ENCODE peak calls at places on chromosomes 5 and 9, in four cellular contexts. U is heart left ventricle, O is lung, M is epithelial cell of esophagus. F is an unnamed sample.

GRCh38 chr9:85688361-85688760 is 53.4 kb downstream of the AGTPBP1 start:
- DNase-seq in U (no peak), O (no peak), M (no peak), F (no peak)

GRCh38 chr5:14663734-14664269 is 716 bp upstream of the OTULIN start:
- DNase-seq in U (no peak), O (peak; percentile 33), M (no peak), F (peak; percentile 31)

GRCh38 chr5:124849774-124850173 is 103.3 kb upstream of the ZNF608 start:
- DNase-seq in U (no peak), O (no peak), M (no peak), F (no peak)

GRCh38 chr9:21970800-21971620 is 23.2 kb downstream of the CDKN2A start:
- DNase-seq in U (no peak), O (no peak), M (no peak), F (no peak)

GRCh38 chr9:77588319-77588937 is 59.7 kb downstream of the GNA14 start:
- DNase-seq in U (no peak), O (no peak), M (peak; percentile 78), F (no peak)

GRCh38 chr9:26181836-26182235 is 503.6 kb upstream of the TUSC1 start:
- DNase-seq in U (no peak), O (no peak), M (peak; percentile 35), F (no peak)

GRCh38 chr5:14574891-14575496 is 6.6 kb upstream of the OTULINL start:
- DNase-seq in U (no peak), O (peak; percentile 67), M (peak; percentile 53), F (peak; percentile 70)

GRCh38 chr5:167754501-167754941 is 536.9 kb upstream of the WWC1 start:
- DNase-seq in U (no peak), O (no peak), M (peak; percentile 64), F (no peak)

GRCh38 chr9:127446720-127447415 is 4.3 kb downstream of the RPL12 start:
- DNase-seq in U (no peak), O (no peak), M (no peak), F (no peak)

GRCh38 chr9:115367321-115367720 is 249.4 kb upstream of the TNC start:
- DNase-seq in U (no peak), O (no peak), M (no peak), F (no peak)

GRCh38 chr9:121609845-121610637 is 41.4 kb upstream of the DAB2IP start:
- DNase-seq in U (no peak), O (peak; percentile 58), M (peak; percentile 95), F (peak; percentile 74)

GRCh38 chr5:83281658-83282057 is 189.9 kb upstream of the VCAN start:
- DNase-seq in U (no peak), O (no peak), M (peak; percentile 47), F (no peak)

GRCh38 chr9:70435948-70436347 is 21.5 kb upstream of the KLF9 start:
- DNase-seq in U (no peak), O (no peak), M (peak; percentile 41), F (no peak)